ENCODE peak calls at places on chromosomes 11 and 22, in four cellular contexts. J is T-helper 1 cell, B is smooth muscle cell of the brain vasculature, C is body of pancreas. G is an unnamed sample.
A peak's percentile ranks its signal among the peaks of the same experiment; 100 is the strongest.

GRCh38 chr11:134276396-134277175 is 407 bp downstream of the GLB1L3 start:
- DNase-seq in J (no peak), B (no peak), C (no peak), G (no peak)

GRCh38 chr22:46280999-46281623 is 13.3 kb downstream of the TTC38 start:
- DNase-seq in J (no peak), B (no peak), C (no peak), G (no peak)

GRCh38 chr11:111932605-111932938 is 4.6 kb upstream of the DIXDC1 start:
- DNase-seq in J (no peak), B (no peak), C (no peak), G (no peak)

GRCh38 chr11:126338346-126339055 is 17.0 kb upstream of the ST3GAL4 start:
- DNase-seq in J (no peak), B (no peak), C (no peak), G (no peak)

GRCh38 chr11:4559527-4560440 is 14.8 kb downstream of the OR52M1 start:
- DNase-seq in J (no peak), B (no peak), C (peak; percentile 35), G (no peak)

GRCh38 chr11:93648168-93648567 is 13.3 kb upstream of the CEP295 start:
- DNase-seq in J (no peak), B (no peak), C (no peak), G (no peak)

GRCh38 chr11:8095831-8096522 is 15.0 kb downstream of the TUB start:
- DNase-seq in J (no peak), B (no peak), C (no peak), G (no peak)

GRCh38 chr11:86574493-86575207 is 97.8 kb downstream of the ME3 start:
- DNase-seq in J (no peak), B (peak; percentile 47), C (no peak), G (no peak)